ENCODE peak calls at places on chromosomes 3 and 15, in seven cellular contexts. One of them, this sample, is unnamed. For H3K9me3, the result is how much of the 10 kb centered on the place peaks cover.

GRCh38 chr3:156522673-156523072 is 32.2 kb downstream of the SSR3 start:
- DNase-seq in stomach: no peak
- DNase-seq in uterus: no peak
- DNase-seq in HCT116: no peak
- DNase-seq in heart left ventricle: no peak
- DNase-seq in breast epithelium: no peak
- DNase-seq in body of pancreas: no peak
- DNase-seq in this sample: no peak

GRCh38 chr3:37040231-37040630 is 46.9 kb downstream of the MLH1 start:
- DNase-seq in breast epithelium: no peak
- DNase-seq in HCT116: no peak
- DNase-seq in heart left ventricle: no peak
- DNase-seq in uterus: no peak
- DNase-seq in body of pancreas: no peak
- DNase-seq in stomach: no peak
- DNase-seq in this sample: no peak

GRCh38 chr15:48250640-48251076 is 44.6 kb downstream of the SLC12A1 start:
- DNase-seq in uterus: no peak
- DNase-seq in stomach: no peak
- DNase-seq in HCT116: peak
- DNase-seq in breast epithelium: no peak
- DNase-seq in heart left ventricle: no peak
- DNase-seq in body of pancreas: peak
- DNase-seq in this sample: no peak

GRCh38 chr3:132981746-132982145 is 56.4 kb upstream of the TMEM108 start:
- DNase-seq in uterus: no peak
- DNase-seq in breast epithelium: no peak
- DNase-seq in stomach: no peak
- DNase-seq in body of pancreas: no peak
- DNase-seq in heart left ventricle: no peak
- DNase-seq in HCT116: no peak
- DNase-seq in this sample: no peak

GRCh38 chr15:90037961-90038633 is 37.0 kb downstream of the ZNF710 start:
- DNase-seq in stomach: no peak
- DNase-seq in uterus: no peak
- DNase-seq in body of pancreas: no peak
- DNase-seq in HCT116: no peak
- DNase-seq in breast epithelium: peak
- DNase-seq in heart left ventricle: no peak
- DNase-seq in this sample: peak

GRCh38 chr15:37789881-37790280 is 144.6 kb upstream of the TMCO5A start:
- DNase-seq in breast epithelium: no peak
- DNase-seq in heart left ventricle: no peak
- DNase-seq in uterus: no peak
- DNase-seq in stomach: no peak
- DNase-seq in body of pancreas: no peak
- DNase-seq in HCT116: no peak
- DNase-seq in this sample: no peak

GRCh38 chr15:37134699-37135131 is 34.4 kb upstream of the MEIS2 start:
- DNase-seq in heart left ventricle: no peak
- DNase-seq in stomach: no peak
- DNase-seq in body of pancreas: peak
- DNase-seq in breast epithelium: no peak
- DNase-seq in uterus: no peak
- DNase-seq in HCT116: peak
- DNase-seq in this sample: no peak

GRCh38 chr3:172383306-172383796 is 64.9 kb downstream of the GHSR start:
- DNase-seq in body of pancreas: no peak
- DNase-seq in uterus: no peak
- DNase-seq in heart left ventricle: no peak
- DNase-seq in HCT116: no peak
- DNase-seq in breast epithelium: no peak
- DNase-seq in stomach: no peak
- DNase-seq in this sample: no peak

GRCh38 chr3:127443581-127444375 is 146.8 kb downstream of the TPRA1 start:
- DNase-seq in heart left ventricle: no peak
- DNase-seq in stomach: peak
- DNase-seq in body of pancreas: no peak
- DNase-seq in HCT116: no peak
- DNase-seq in uterus: no peak
- DNase-seq in breast epithelium: peak
- DNase-seq in this sample: peak

GRCh38 chr15:43777293-43777819 is 590 bp upstream of the ELL3 start:
- DNase-seq in stomach: peak
- DNase-seq in HCT116: peak
- DNase-seq in breast epithelium: peak
- DNase-seq in body of pancreas: peak
- DNase-seq in uterus: peak
- DNase-seq in heart left ventricle: peak
- DNase-seq in this sample: peak

GRCh38 chr3:181721369-181721768 is 9.6 kb downstream of the SOX2 start:
- DNase-seq in HCT116: no peak
- DNase-seq in stomach: no peak
- DNase-seq in body of pancreas: no peak
- DNase-seq in uterus: no peak
- DNase-seq in breast epithelium: no peak
- DNase-seq in heart left ventricle: no peak
- DNase-seq in this sample: no peak

GRCh38 chr15:66619152-66619903 is 53.5 kb upstream of the LCTL start:
- DNase-seq in breast epithelium: peak
- DNase-seq in heart left ventricle: peak
- DNase-seq in body of pancreas: peak
- DNase-seq in HCT116: peak
- DNase-seq in uterus: peak
- DNase-seq in stomach: peak
- DNase-seq in this sample: peak

GRCh38 chr3:139319428-139320402 is 24.1 kb upstream of the MRPS22 start:
- DNase-seq in breast epithelium: no peak
- DNase-seq in body of pancreas: peak
- DNase-seq in stomach: no peak
- DNase-seq in HCT116: no peak
- DNase-seq in heart left ventricle: no peak
- DNase-seq in uterus: no peak
- DNase-seq in this sample: no peak

GRCh38 chr3:12758025-12758830 is 831 bp downstream of the TMEM40 start:
- DNase-seq in breast epithelium: no peak
- DNase-seq in heart left ventricle: peak
- DNase-seq in stomach: peak
- DNase-seq in uterus: peak
- DNase-seq in HCT116: no peak
- DNase-seq in body of pancreas: peak
- DNase-seq in this sample: no peak

GRCh38 chr15:52789601-52790165 is 453 bp downstream of the ONECUT1 start:
- DNase-seq in HCT116: no peak
- DNase-seq in stomach: no peak
- DNase-seq in uterus: no peak
- DNase-seq in heart left ventricle: no peak
- DNase-seq in body of pancreas: peak
- DNase-seq in breast epithelium: no peak
- DNase-seq in this sample: no peak

GRCh38 chr3:168205451-168205850 is 109.7 kb upstream of the GOLIM4 start:
- DNase-seq in breast epithelium: no peak
- DNase-seq in HCT116: no peak
- DNase-seq in stomach: no peak
- DNase-seq in uterus: no peak
- DNase-seq in heart left ventricle: no peak
- DNase-seq in body of pancreas: no peak
- DNase-seq in this sample: no peak

GRCh38 chr3:113695426-113695817 is 1.0 kb downstream of the USF3 start:
- DNase-seq in uterus: no peak
- DNase-seq in stomach: no peak
- DNase-seq in heart left ventricle: no peak
- DNase-seq in breast epithelium: no peak
- DNase-seq in body of pancreas: no peak
- DNase-seq in HCT116: no peak
- DNase-seq in this sample: no peak

GRCh38 chr3:61809879-61810278 is 248.5 kb downstream of the PTPRG start:
- DNase-seq in stomach: peak
- DNase-seq in heart left ventricle: peak
- DNase-seq in breast epithelium: no peak
- DNase-seq in HCT116: no peak
- DNase-seq in body of pancreas: no peak
- DNase-seq in uterus: peak
- DNase-seq in this sample: no peak

GRCh38 chr3:61806810-61807209 is 245.4 kb downstream of the PTPRG start:
- DNase-seq in breast epithelium: no peak
- DNase-seq in HCT116: no peak
- DNase-seq in heart left ventricle: no peak
- DNase-seq in body of pancreas: no peak
- DNase-seq in stomach: no peak
- DNase-seq in uterus: no peak
- DNase-seq in this sample: no peak

GRCh38 chr3:61808999-61809398 is 247.6 kb downstream of the PTPRG start:
- DNase-seq in HCT116: no peak
- DNase-seq in uterus: no peak
- DNase-seq in body of pancreas: no peak
- DNase-seq in breast epithelium: no peak
- DNase-seq in heart left ventricle: no peak
- DNase-seq in stomach: no peak
- DNase-seq in this sample: no peak

GRCh38 chr3:61808526-61808925 is 247.2 kb downstream of the PTPRG start:
- DNase-seq in HCT116: no peak
- DNase-seq in body of pancreas: peak
- DNase-seq in heart left ventricle: peak
- DNase-seq in uterus: peak
- DNase-seq in stomach: no peak
- DNase-seq in breast epithelium: no peak
- DNase-seq in this sample: no peak

DNA sequence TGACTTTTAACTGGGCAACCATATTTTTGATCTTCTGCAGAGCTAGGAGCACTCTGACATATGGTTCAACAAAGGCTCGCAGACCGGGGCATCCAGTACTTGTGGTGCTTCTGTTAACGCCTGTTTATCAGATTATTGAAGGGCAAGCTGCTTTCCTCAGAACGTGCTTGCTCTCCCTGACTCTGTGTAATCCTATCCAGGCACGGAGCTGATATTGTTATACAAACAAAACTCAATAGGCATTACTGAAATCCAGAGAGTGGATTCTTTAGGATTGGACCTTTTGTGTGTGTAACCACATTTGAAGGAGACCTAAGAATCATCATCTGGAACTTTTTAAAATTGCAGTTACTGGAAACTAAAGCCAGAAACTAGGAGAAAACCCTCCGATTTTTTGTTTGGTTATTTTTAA is 246.5 kb downstream of the PTPRG start:
- DNase-seq in breast epithelium: no peak
- DNase-seq in body of pancreas: no peak
- DNase-seq in uterus: no peak
- DNase-seq in HCT116: no peak
- DNase-seq in heart left ventricle: peak
- DNase-seq in stomach: peak
- DNase-seq in this sample: no peak
- H3K27ac ChIP-seq in breast epithelium: peak
- H3K27ac ChIP-seq in body of pancreas: no peak
- H3K27ac ChIP-seq in uterus: peak
- H3K27ac ChIP-seq in HCT116: no peak
- H3K27ac ChIP-seq in heart left ventricle: peak
- H3K27ac ChIP-seq in stomach: peak
- H3K27ac ChIP-seq in this sample: no peak

GRCh38 chr3:16150285-16150684 is 24.2 kb upstream of the GALNT15 start:
- DNase-seq in breast epithelium: no peak
- DNase-seq in stomach: no peak
- DNase-seq in heart left ventricle: no peak
- DNase-seq in uterus: no peak
- DNase-seq in body of pancreas: no peak
- DNase-seq in HCT116: no peak
- DNase-seq in this sample: no peak

GRCh38 chr3:16147226-16147625 is 27.3 kb upstream of the GALNT15 start:
- DNase-seq in HCT116: no peak
- DNase-seq in uterus: no peak
- DNase-seq in stomach: no peak
- DNase-seq in breast epithelium: no peak
- DNase-seq in heart left ventricle: no peak
- DNase-seq in body of pancreas: no peak
- DNase-seq in this sample: no peak

GRCh38 chr3:16148783-16149182 is 25.7 kb upstream of the GALNT15 start:
- DNase-seq in body of pancreas: peak
- DNase-seq in HCT116: no peak
- DNase-seq in breast epithelium: no peak
- DNase-seq in heart left ventricle: peak
- DNase-seq in uterus: peak
- DNase-seq in stomach: peak
- DNase-seq in this sample: no peak

GRCh38 chr3:16148213-16148612 is 26.3 kb upstream of the GALNT15 start:
- DNase-seq in breast epithelium: no peak
- DNase-seq in uterus: no peak
- DNase-seq in body of pancreas: no peak
- DNase-seq in stomach: no peak
- DNase-seq in HCT116: no peak
- DNase-seq in heart left ventricle: no peak
- DNase-seq in this sample: no peak

GRCh38 chr3:16151109-16151508 is 23.4 kb upstream of the GALNT15 start:
- DNase-seq in HCT116: no peak
- DNase-seq in body of pancreas: peak
- DNase-seq in uterus: peak
- DNase-seq in stomach: no peak
- DNase-seq in heart left ventricle: peak
- DNase-seq in breast epithelium: no peak
- DNase-seq in this sample: no peak
- H3K9me3 ChIP-seq in HCT116: under half
- H3K9me3 ChIP-seq in body of pancreas: under half
- H3K9me3 ChIP-seq in uterus: under half
- H3K9me3 ChIP-seq in stomach: under half
- H3K9me3 ChIP-seq in heart left ventricle: under half
- H3K9me3 ChIP-seq in breast epithelium: under half
- H3K9me3 ChIP-seq in this sample: under half

GRCh38 chr3:61910732-61911131 is 349.4 kb downstream of the PTPRG start:
- DNase-seq in breast epithelium: no peak
- DNase-seq in HCT116: no peak
- DNase-seq in stomach: no peak
- DNase-seq in body of pancreas: no peak
- DNase-seq in heart left ventricle: no peak
- DNase-seq in uterus: no peak
- DNase-seq in this sample: no peak
- TF ChIP-seq POLR2A in breast epithelium: no peak
- TF ChIP-seq POLR2A in HCT116: no peak
- TF ChIP-seq POLR2A in stomach: no peak
- TF ChIP-seq POLR2A in body of pancreas: no peak
- TF ChIP-seq POLR2A in heart left ventricle: no peak
- TF ChIP-seq POLR2A in uterus: no peak
- TF ChIP-seq POLR2A in this sample: no peak

GRCh38 chr3:63061449-63061848 is 186.2 kb upstream of the CADPS start:
- DNase-seq in uterus: no peak
- DNase-seq in heart left ventricle: no peak
- DNase-seq in body of pancreas: peak
- DNase-seq in HCT116: no peak
- DNase-seq in breast epithelium: no peak
- DNase-seq in stomach: no peak
- DNase-seq in this sample: no peak

GRCh38 chr3:63067999-63068645 is 192.9 kb upstream of the CADPS start:
- DNase-seq in HCT116: no peak
- DNase-seq in body of pancreas: peak
- DNase-seq in breast epithelium: no peak
- DNase-seq in stomach: no peak
- DNase-seq in uterus: no peak
- DNase-seq in heart left ventricle: no peak
- DNase-seq in this sample: no peak

GRCh38 chr3:63069780-63070540 is 194.7 kb upstream of the CADPS start:
- DNase-seq in body of pancreas: peak
- DNase-seq in HCT116: no peak
- DNase-seq in stomach: no peak
- DNase-seq in heart left ventricle: no peak
- DNase-seq in breast epithelium: no peak
- DNase-seq in uterus: no peak
- DNase-seq in this sample: no peak

GRCh38 chr3:63064216-63064755 is 189.1 kb upstream of the CADPS start:
- DNase-seq in uterus: no peak
- DNase-seq in body of pancreas: no peak
- DNase-seq in breast epithelium: no peak
- DNase-seq in stomach: no peak
- DNase-seq in HCT116: no peak
- DNase-seq in heart left ventricle: no peak
- DNase-seq in this sample: no peak
- H3K27ac ChIP-seq in uterus: no peak
- H3K27ac ChIP-seq in body of pancreas: no peak
- H3K27ac ChIP-seq in breast epithelium: no peak
- H3K27ac ChIP-seq in stomach: no peak
- H3K27ac ChIP-seq in HCT116: no peak
- H3K27ac ChIP-seq in heart left ventricle: no peak
- H3K27ac ChIP-seq in this sample: no peak